ENCODE peak calls at places on chromosomes 13 and 19, in five cellular contexts. One of them, this sample, is unnamed.

GRCh38 chr13:59689057-59689456 is 474.7 kb downstream of the DIAPH3 start:
- DNase-seq in A549: no peak
- DNase-seq in IMR-90: no peak
- DNase-seq in HepG2: no peak
- DNase-seq in K562: no peak
- DNase-seq in this sample: no peak

GRCh38 chr13:97574926-97575325 is 141.0 kb downstream of the RAP2A start:
- DNase-seq in HepG2: peak
- DNase-seq in K562: no peak
- DNase-seq in IMR-90: peak
- DNase-seq in A549: peak
- DNase-seq in this sample: peak

GRCh38 chr13:77338329-77338728 is 11.4 kb upstream of the MYCBP2 start:
- DNase-seq in A549: no peak
- DNase-seq in IMR-90: no peak
- DNase-seq in K562: no peak
- DNase-seq in HepG2: no peak
- DNase-seq in this sample: no peak

GRCh38 chr13:29522044-29522685 is 73.3 kb downstream of the SLC7A1 start:
- DNase-seq in K562: no peak
- DNase-seq in IMR-90: peak
- DNase-seq in A549: no peak
- DNase-seq in HepG2: no peak
- DNase-seq in this sample: no peak

GRCh38 chr13:50441141-50441540 is 402.4 kb downstream of the DLEU7 start:
- DNase-seq in A549: no peak
- DNase-seq in IMR-90: peak
- DNase-seq in HepG2: no peak
- DNase-seq in K562: no peak
- DNase-seq in this sample: no peak

GRCh38 chr13:37412271-37412683 is 186.3 kb downstream of the POSTN start:
- DNase-seq in IMR-90: peak
- DNase-seq in HepG2: no peak
- DNase-seq in K562: no peak
- DNase-seq in A549: no peak
- DNase-seq in this sample: no peak

GRCh38 chr19:52923782-52924593 is 760 bp upstream of the ZNF888 start:
- DNase-seq in A549: no peak
- DNase-seq in IMR-90: no peak
- DNase-seq in K562: peak
- DNase-seq in HepG2: peak
- DNase-seq in this sample: no peak

GRCh38 chr13:63337921-63338320 is 1922.3 kb upstream of the PCDH20 start:
- DNase-seq in A549: no peak
- DNase-seq in IMR-90: no peak
- DNase-seq in HepG2: no peak
- DNase-seq in K562: no peak
- DNase-seq in this sample: no peak

GRCh38 chr13:97544041-97544765 is 110.2 kb downstream of the RAP2A start:
- DNase-seq in K562: no peak
- DNase-seq in IMR-90: peak
- DNase-seq in HepG2: no peak
- DNase-seq in A549: no peak
- DNase-seq in this sample: no peak

GRCh38 chr13:99983401-99984133 is 2.0 kb downstream of the ZIC2 start:
- DNase-seq in IMR-90: no peak
- DNase-seq in HepG2: no peak
- DNase-seq in A549: no peak
- DNase-seq in K562: no peak
- DNase-seq in this sample: no peak

GRCh38 chr19:4371209-4371897 is 28.0 kb downstream of the MPND start:
- DNase-seq in HepG2: no peak
- DNase-seq in A549: no peak
- DNase-seq in K562: no peak
- DNase-seq in IMR-90: no peak
- DNase-seq in this sample: no peak

GRCh38 chr13:37209621-37210020 is 104.2 kb upstream of the CSNK1A1L start:
- DNase-seq in IMR-90: peak
- DNase-seq in A549: no peak
- DNase-seq in HepG2: no peak
- DNase-seq in K562: no peak
- DNase-seq in this sample: no peak

GRCh38 chr19:12314553-12314952 is 18.9 kb downstream of the ZNF563 start:
- DNase-seq in A549: no peak
- DNase-seq in K562: no peak
- DNase-seq in HepG2: peak
- DNase-seq in IMR-90: no peak
- DNase-seq in this sample: no peak

GRCh38 chr19:42450314-42450934 is 7.7 kb upstream of the CXCL17 start:
- DNase-seq in K562: peak
- DNase-seq in HepG2: peak
- DNase-seq in IMR-90: peak
- DNase-seq in A549: peak
- DNase-seq in this sample: peak

GRCh38 chr19:13055213-13056051 is 47.2 kb downstream of the LYL1 start:
- DNase-seq in HepG2: no peak
- DNase-seq in A549: no peak
- DNase-seq in K562: no peak
- DNase-seq in IMR-90: peak
- DNase-seq in this sample: peak

GRCh38 chr19:36213793-36214387 is 575 bp downstream of the ZNF565 start:
- DNase-seq in HepG2: no peak
- DNase-seq in IMR-90: peak
- DNase-seq in K562: peak
- DNase-seq in A549: no peak
- DNase-seq in this sample: no peak

GRCh38 chr13:89486065-89486464 is 1814.9 kb downstream of the SLITRK5 start:
- DNase-seq in K562: no peak
- DNase-seq in HepG2: no peak
- DNase-seq in IMR-90: no peak
- DNase-seq in A549: no peak
- DNase-seq in this sample: no peak

GRCh38 chr13:113927661-113928581 is 46.0 kb downstream of the C13orf46 start:
- DNase-seq in HepG2: no peak
- DNase-seq in A549: no peak
- DNase-seq in K562: no peak
- DNase-seq in IMR-90: peak
- DNase-seq in this sample: no peak

GRCh38 chr19:18520848-18521691 is 800 bp downstream of the ELL start:
- DNase-seq in HepG2: no peak
- DNase-seq in IMR-90: no peak
- DNase-seq in K562: peak
- DNase-seq in A549: no peak
- DNase-seq in this sample: no peak

GRCh38 chr19:32387701-32388392 is 17.7 kb upstream of the DPY19L3 start:
- DNase-seq in HepG2: no peak
- DNase-seq in IMR-90: peak
- DNase-seq in K562: no peak
- DNase-seq in A549: no peak
- DNase-seq in this sample: no peak

GRCh38 chr13:25886438-25887214 is 165.2 kb downstream of the SHISA2 start:
- DNase-seq in K562: no peak
- DNase-seq in IMR-90: peak
- DNase-seq in A549: no peak
- DNase-seq in HepG2: no peak
- DNase-seq in this sample: no peak

GRCh38 chr19:44579663-44580365 is 33.5 kb upstream of the IGSF23 start:
- DNase-seq in A549: no peak
- DNase-seq in K562: no peak
- DNase-seq in IMR-90: no peak
- DNase-seq in HepG2: no peak
- DNase-seq in this sample: no peak

GRCh38 chr13:109131698-109132257 is 502.4 kb downstream of the MYO16 start:
- DNase-seq in K562: no peak
- DNase-seq in IMR-90: peak
- DNase-seq in A549: no peak
- DNase-seq in HepG2: no peak
- DNase-seq in this sample: no peak
- TF ChIP-seq MAFK in K562: no peak
- TF ChIP-seq MAFK in IMR-90: no peak
- TF ChIP-seq MAFK in A549: no peak
- TF ChIP-seq MAFK in HepG2: no peak
- TF ChIP-seq MAFK in this sample: no peak

GRCh38 chr19:11096210-11096841 is 7.1 kb downstream of the LDLR start:
- DNase-seq in A549: no peak
- DNase-seq in IMR-90: peak
- DNase-seq in K562: no peak
- DNase-seq in HepG2: no peak
- DNase-seq in this sample: no peak
- TF ChIP-seq MAFK in A549: no peak
- TF ChIP-seq MAFK in IMR-90: no peak
- TF ChIP-seq MAFK in K562: no peak
- TF ChIP-seq MAFK in HepG2: no peak
- TF ChIP-seq MAFK in this sample: no peak

GRCh38 chr19:5822181-5822844 is 17.2 kb downstream of the FUT6 start:
- DNase-seq in IMR-90: no peak
- DNase-seq in K562: no peak
- DNase-seq in HepG2: no peak
- DNase-seq in A549: no peak
- DNase-seq in this sample: no peak

GRCh38 chr19:5821521-5822180 is 16.8 kb downstream of the NRTN start:
- DNase-seq in A549: no peak
- DNase-seq in IMR-90: no peak
- DNase-seq in K562: no peak
- DNase-seq in HepG2: no peak
- DNase-seq in this sample: no peak

GRCh38 chr19:5820785-5821184 is 15.9 kb downstream of the NRTN start:
- DNase-seq in IMR-90: no peak
- DNase-seq in K562: no peak
- DNase-seq in HepG2: no peak
- DNase-seq in A549: no peak
- DNase-seq in this sample: no peak

GRCh38 chr19:5824791-5825577 is 14.5 kb downstream of the FUT6 start:
- DNase-seq in IMR-90: no peak
- DNase-seq in K562: no peak
- DNase-seq in HepG2: no peak
- DNase-seq in A549: no peak
- DNase-seq in this sample: no peak

DNA sequence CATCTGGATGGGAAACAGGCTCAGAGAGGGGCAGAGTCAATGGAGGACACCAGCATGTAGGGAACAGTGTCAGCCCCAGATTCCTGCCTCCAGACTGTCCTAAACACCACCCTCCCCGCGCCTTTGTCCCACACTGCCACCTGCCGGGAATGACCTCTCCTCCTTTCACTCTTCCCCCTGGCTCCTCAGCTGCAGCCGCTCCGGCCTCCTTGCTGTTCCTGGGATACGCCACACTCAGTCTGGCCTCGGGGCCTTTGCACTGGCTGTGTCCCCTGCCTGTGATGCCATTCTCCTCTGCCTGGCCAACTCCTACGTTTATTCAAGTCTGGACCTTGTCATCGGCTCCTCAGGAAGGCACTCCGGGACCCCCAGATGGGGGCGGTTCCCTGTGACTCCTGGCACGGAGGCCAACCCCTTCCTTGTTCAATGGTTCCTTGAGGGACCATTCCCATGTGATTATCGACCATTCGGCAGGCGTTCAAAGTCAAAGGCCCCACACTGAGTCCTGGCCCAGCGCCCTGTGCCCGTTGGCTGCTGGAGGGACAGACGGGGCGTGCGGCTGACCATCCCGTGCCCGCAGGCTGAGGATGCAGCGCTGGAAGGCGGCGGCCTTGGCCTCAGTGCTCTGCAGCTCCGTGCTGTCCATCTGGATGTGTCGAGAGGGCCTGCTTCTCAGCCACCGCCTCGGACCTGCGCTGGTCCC is 15.8 kb downstream of the FUT6 start:
- DNase-seq in A549: peak
- DNase-seq in IMR-90: no peak
- DNase-seq in K562: peak
- DNase-seq in HepG2: no peak
- DNase-seq in this sample: peak
- TF ChIP-seq MAFK in A549: no peak
- TF ChIP-seq MAFK in IMR-90: no peak
- TF ChIP-seq MAFK in K562: no peak
- TF ChIP-seq MAFK in HepG2: no peak
- TF ChIP-seq MAFK in this sample: no peak

GRCh38 chr19:55173717-55174409 is 6.2 kb downstream of the SYT5 start:
- DNase-seq in IMR-90: peak
- DNase-seq in K562: peak
- DNase-seq in HepG2: peak
- DNase-seq in A549: peak
- DNase-seq in this sample: no peak
- TF ChIP-seq MAFK in IMR-90: no peak
- TF ChIP-seq MAFK in K562: no peak
- TF ChIP-seq MAFK in HepG2: no peak
- TF ChIP-seq MAFK in A549: no peak
- TF ChIP-seq MAFK in this sample: no peak

GRCh38 chr13:67438465-67438864 is 208.3 kb upstream of the PCDH9 start:
- DNase-seq in IMR-90: no peak
- DNase-seq in HepG2: no peak
- DNase-seq in A549: peak
- DNase-seq in K562: no peak
- DNase-seq in this sample: no peak
- TF ChIP-seq MAFK in IMR-90: no peak
- TF ChIP-seq MAFK in HepG2: no peak
- TF ChIP-seq MAFK in A549: no peak
- TF ChIP-seq MAFK in K562: no peak
- TF ChIP-seq MAFK in this sample: no peak

GRCh38 chr13:35475131-35475959 is 1.1 kb downstream of the MAB21L1 start:
- DNase-seq in A549: no peak
- DNase-seq in IMR-90: peak
- DNase-seq in K562: no peak
- DNase-seq in HepG2: no peak
- DNase-seq in this sample: peak
- TF ChIP-seq MAFK in A549: no peak
- TF ChIP-seq MAFK in IMR-90: no peak
- TF ChIP-seq MAFK in K562: no peak
- TF ChIP-seq MAFK in HepG2: no peak
- TF ChIP-seq MAFK in this sample: no peak

DNA sequence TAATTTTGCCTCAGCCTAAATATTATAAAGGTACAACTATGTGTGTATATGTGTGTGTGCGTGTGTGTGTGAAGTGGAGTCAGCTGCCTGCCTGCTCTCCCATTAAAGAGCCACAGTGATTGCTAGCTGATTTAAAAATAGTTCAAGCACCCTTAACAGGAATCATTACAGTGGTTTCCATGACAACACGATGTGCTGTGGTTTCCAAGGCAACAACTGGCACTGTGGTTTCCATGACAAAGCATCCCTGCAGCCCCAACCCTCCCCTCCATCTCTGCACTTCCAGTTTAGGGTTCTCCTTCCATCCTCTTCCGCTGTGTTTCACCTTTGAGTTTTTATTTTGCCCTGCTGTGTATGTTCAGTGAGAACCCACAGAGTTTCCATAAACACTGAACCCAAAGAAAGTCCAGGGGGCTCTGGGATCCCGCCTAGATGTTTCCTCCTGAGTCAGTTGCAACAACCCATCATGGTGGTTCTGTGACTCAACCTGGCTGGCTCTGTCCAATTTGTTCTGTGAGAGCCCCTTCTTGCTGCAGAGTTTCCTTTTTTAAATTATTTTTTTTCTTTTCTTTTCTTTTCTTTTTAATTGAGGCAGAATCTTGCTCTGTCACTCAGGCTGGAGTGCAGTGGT is 7.1 kb upstream of the PNMA8A start:
- DNase-seq in A549: peak
- DNase-seq in HepG2: no peak
- DNase-seq in K562: peak
- DNase-seq in IMR-90: peak
- DNase-seq in this sample: peak
- TF ChIP-seq MAFK in A549: no peak
- TF ChIP-seq MAFK in HepG2: no peak
- TF ChIP-seq MAFK in K562: no peak
- TF ChIP-seq MAFK in IMR-90: no peak
- TF ChIP-seq MAFK in this sample: no peak

This sample was measured in H1.